ENCODE peak calls at places on chromosomes 6 and 20, in nine cellular contexts. R, A, N, Q, I, H, F, G and S are unnamed samples.

GRCh38 chr20:61520761-61521460 is 268.9 kb downstream of the CDH4 start:
- DNase-seq in I (no peak), Q (no peak), N (no peak), R (no peak), F (no peak), H (peak; percentile 23), G (no peak), A (no peak), S (no peak)

GRCh38 chr6:150004101-150004782 is 21.1 kb downstream of the RAET1L start:
- DNase-seq in F (no peak), Q (no peak), N (no peak), H (no peak), A (no peak), I (no peak), R (peak; percentile 59), G (peak; percentile 55), S (no peak)

GRCh38 chr6:91434135-91434534 is 847.3 kb upstream of the MAP3K7 start:
- DNase-seq in G (no peak), H (no peak), R (no peak), F (no peak), A (no peak), I (no peak), N (no peak), Q (no peak), S (no peak)

GRCh38 chr6:106085984-106086832 is at the start of gene PRDM1:
- DNase-seq in H (peak; percentile 73), I (peak; percentile 90), G (peak; percentile 56), A (peak; percentile 89), R (peak; percentile 85), N (peak; percentile 54), F (peak; percentile 59), Q (peak; percentile 30), S (peak; percentile 85)

GRCh38 chr6:73491371-73491770 is 29.5 kb downstream of the EEF1A1 start:
- DNase-seq in A (no peak), I (no peak), N (no peak), H (peak; percentile 22), F (no peak), G (no peak), R (no peak), Q (no peak), S (no peak)

GRCh38 chr20:3730803-3731370 is 1.6 kb upstream of the HSPA12B start:
- DNase-seq in A (no peak), F (no peak), Q (no peak), N (no peak), H (no peak), G (no peak), I (peak; percentile 23), R (no peak), S (no peak)

GRCh38 chr6:55276745-55277627 is 50.3 kb upstream of the GFRAL start:
- DNase-seq in G (no peak), R (no peak), A (peak; percentile 48), H (peak; percentile 49), Q (peak; percentile 51), I (no peak), N (no peak), F (no peak), S (peak; percentile 30)

GRCh38 chr20:11511816-11512215 is 405.9 kb upstream of the BTBD3 start:
- DNase-seq in N (no peak), A (no peak), H (no peak), R (no peak), G (no peak), I (no peak), F (no peak), Q (no peak), S (no peak)

GRCh38 chr6:132650413-132650812 is 8.6 kb downstream of the TAAR1 start:
- DNase-seq in G (no peak), N (no peak), I (no peak), H (no peak), F (no peak), Q (peak; percentile 19), A (no peak), R (no peak), S (no peak)

GRCh38 chr6:36599791-36600209 is 5.6 kb downstream of the SRSF3 start:
- DNase-seq in R (peak; percentile 55), H (peak; percentile 67), G (peak; percentile 66), A (no peak), Q (no peak), I (no peak), N (peak; percentile 17), F (peak; percentile 27), S (no peak)

GRCh38 chr20:38177201-38177600 is 12.1 kb upstream of the TGM2 start:
- DNase-seq in Q (no peak), N (no peak), R (no peak), G (no peak), A (no peak), H (no peak), I (no peak), F (no peak), S (no peak)

GRCh38 chr6:10141756-10142443 is 273.0 kb downstream of the TFAP2A start:
- DNase-seq in G (no peak), I (no peak), N (no peak), Q (no peak), A (no peak), F (no peak), R (no peak), H (peak; percentile 4), S (no peak)

GRCh38 chr20:5118220-5119142 is 1.3 kb downstream of the PCNA start:
- DNase-seq in H (no peak), Q (no peak), A (no peak), F (no peak), R (no peak), I (no peak), G (no peak), N (no peak), S (no peak)

GRCh38 chr20:49323622-49324238 is 45.9 kb upstream of the ZNFX1 start:
- DNase-seq in I (no peak), H (peak; percentile 76), Q (peak; percentile 36), A (no peak), G (peak; percentile 9), N (no peak), R (peak; percentile 30), F (no peak), S (peak; percentile 71)

GRCh38 chr6:168183613-168183970 is 104.6 kb upstream of the FRMD1 start:
- DNase-seq in H (no peak), R (no peak), G (no peak), N (no peak), A (no peak), I (no peak), Q (no peak), F (no peak), S (no peak)

GRCh38 chr20:52150440-52151258 is 40.9 kb downstream of the ZFP64 start:
- DNase-seq in I (no peak), A (peak; percentile 7), Q (peak; percentile 29), N (no peak), G (peak; percentile 7), H (peak; percentile 39), R (peak; percentile 13), F (no peak), S (peak; percentile 31)

GRCh38 chr6:126625019-126625418 is 285.1 kb downstream of the CENPW start:
- DNase-seq in R (no peak), I (no peak), Q (peak; percentile 40), A (no peak), F (no peak), N (no peak), G (no peak), H (peak; percentile 66), S (no peak)

GRCh38 chr20:31770243-31770642 is 31.2 kb downstream of the TPX2 start:
- DNase-seq in Q (no peak), I (no peak), G (no peak), H (no peak), A (no peak), F (no peak), N (no peak), R (no peak), S (no peak)

GRCh38 chr20:42432931-42433330 is 756.8 kb downstream of the PTPRT start:
- DNase-seq in N (no peak), H (no peak), G (no peak), A (no peak), I (no peak), Q (no peak), R (no peak), F (no peak), S (no peak)

GRCh38 chr20:23658989-23659609 is 21.3 kb upstream of the CST3 start:
- DNase-seq in R (no peak), H (no peak), G (no peak), A (no peak), Q (peak; percentile 87), I (no peak), N (no peak), F (no peak), S (peak; percentile 70)

GRCh38 chr20:45826381-45827019 is 612 bp downstream of the TNNC2 start:
- DNase-seq in R (no peak), N (no peak), Q (no peak), I (peak; percentile 78), H (peak; percentile 88), G (no peak), F (no peak), A (no peak), S (no peak)

GRCh38 chr6:42028234-42029061 is 21.9 kb upstream of the TAF8 start:
- DNase-seq in N (no peak), F (no peak), G (no peak), A (no peak), R (no peak), I (no peak), H (peak; percentile 87), Q (no peak), S (peak; percentile 50)

GRCh38 chr20:51533291-51534172 is 9.0 kb downstream of the NFATC2 start:
- DNase-seq in H (peak; percentile 15), G (no peak), I (no peak), N (no peak), A (no peak), R (no peak), F (no peak), Q (no peak), S (peak; percentile 62)

GRCh38 chr6:125149256-125150144 is 4.1 kb upstream of the TPD52L1 start:
- DNase-seq in R (no peak), N (no peak), H (peak; percentile 68), Q (peak; percentile 75), I (no peak), F (no peak), A (no peak), G (no peak), S (peak; percentile 43)

GRCh38 chr6:34074064-34074739 is 71.7 kb downstream of the GRM4 start:
- DNase-seq in G (no peak), Q (no peak), A (no peak), H (no peak), N (no peak), R (no peak), I (no peak), F (no peak), S (no peak)

GRCh38 chr6:127481628-127482027 is 22.4 kb upstream of the KIAA0408 start:
- DNase-seq in N (no peak), A (no peak), H (peak; percentile 70), R (no peak), Q (peak; percentile 90), F (no peak), G (no peak), I (no peak), S (peak; percentile 89)